ENCODE peak calls at places on chromosome 21, in ten cellular contexts. P is RPMI7951; Z is iris pigment epithelial cell; K is stimulated activated CD4-positive, alpha-beta T cell treated with anti-CD3 and anti-CD28 coated beads, Interleukin-2, amount 100 ng/mL, for 24 hours; J is heart right ventricle; H is stomach; M is activated T-cell treated with anti-CD3 and anti-CD28 coated beads, Interleukin-2, amount 50 U/mL, for 72 hours; A is transverse colon; S is activated CD8-positive, alpha-beta memory T cell treated with anti-CD3 and anti-CD28 coated beads, Interleukin-2, amount 50 U/mL, for 4 hours; N is NCI-H1436. Y is an unnamed sample.

GRCh38 chr21:17834639-17835354 is 15.6 kb upstream of the C21orf91 start:
- DNase-seq in P (no peak), Z (no peak), K (no peak), J (no peak), H (no peak), M (no peak), A (no peak), S (no peak), N (no peak), Y (no peak)

GRCh38 chr21:29501451-29501850 is 202.7 kb downstream of the BACH1 start:
- DNase-seq in P (no peak), Z (peak; percentile 70), K (no peak), J (no peak), H (no peak), M (no peak), A (no peak), S (no peak), N (no peak), Y (peak; percentile 15)

GRCh38 chr21:38244885-38245869 is 11.6 kb upstream of the KCNJ15 start:
- DNase-seq in P (peak; percentile 100), Z (peak; percentile 98), K (peak; percentile 67), J (no peak), H (no peak), M (peak; percentile 67), A (no peak), S (peak; percentile 39), N (no peak), Y (peak; percentile 57)

GRCh38 chr21:35648512-35648911 is 411.8 kb downstream of the SETD4 start:
- DNase-seq in P (peak; percentile 24), Z (no peak), K (no peak), J (no peak), H (peak; percentile 74), M (no peak), A (no peak), S (no peak), N (no peak), Y (no peak)

GRCh38 chr21:41396452-41397107 is 29.5 kb upstream of the MX1 start:
- DNase-seq in P (peak; percentile 22), Z (no peak), K (no peak), J (no peak), H (peak; percentile 58), M (no peak), A (peak; percentile 45), S (no peak), N (no peak), Y (no peak)

GRCh38 chr21:19540287-19540686 is 1136.7 kb upstream of the TMPRSS15 start:
- DNase-seq in P (no peak), Z (no peak), K (no peak), J (no peak), H (no peak), M (no peak), A (no peak), S (no peak), N (no peak), Y (no peak)

GRCh38 chr21:46210378-46211136 is 18.0 kb downstream of the LSS start:
- DNase-seq in P (no peak), Z (no peak), K (no peak), J (no peak), H (no peak), M (no peak), A (no peak), S (no peak), N (no peak), Y (no peak)

GRCh38 chr21:42141643-42142042 is 70.5 kb downstream of the UMODL1 start:
- DNase-seq in P (no peak), Z (no peak), K (no peak), J (no peak), H (no peak), M (no peak), A (no peak), S (no peak), N (no peak), Y (no peak)

GRCh38 chr21:33848252-33848953 is 67.2 kb downstream of the ATP5PO start:
- DNase-seq in P (peak; percentile 38), Z (no peak), K (no peak), J (no peak), H (no peak), M (no peak), A (peak; percentile 22), S (no peak), N (peak; percentile 79), Y (no peak)

GRCh38 chr21:45489480-45489982 is 52.7 kb downstream of the SLC19A1 start:
- DNase-seq in P (no peak), Z (no peak), K (no peak), J (no peak), H (no peak), M (no peak), A (no peak), S (no peak), N (no peak), Y (no peak)

GRCh38 chr21:14602418-14602987 is 56.4 kb upstream of the SAMSN1 start:
- DNase-seq in P (no peak), Z (peak; percentile 10), K (no peak), J (no peak), H (no peak), M (no peak), A (no peak), S (no peak), N (no peak), Y (no peak)

GRCh38 chr21:46515109-46515508 is 56.4 kb downstream of the DIP2A start:
- DNase-seq in P (no peak), Z (peak; percentile 60), K (no peak), J (peak; percentile 42), H (peak; percentile 82), M (no peak), A (peak; percentile 16), S (no peak), N (no peak), Y (no peak)

GRCh38 chr21:15121097-15121654 is 56.4 kb upstream of the NRIP1 start:
- DNase-seq in P (no peak), Z (no peak), K (no peak), J (no peak), H (no peak), M (no peak), A (no peak), S (no peak), N (no peak), Y (no peak)

GRCh38 chr21:16713331-16714114 is 799.3 kb upstream of the CXADR start:
- DNase-seq in P (no peak), Z (peak; percentile 19), K (no peak), J (no peak), H (no peak), M (no peak), A (no peak), S (no peak), N (no peak), Y (no peak)

GRCh38 chr21:35274923-35275322 is 225.8 kb upstream of the RUNX1 start:
- DNase-seq in P (no peak), Z (no peak), K (no peak), J (no peak), H (no peak), M (no peak), A (no peak), S (no peak), N (no peak), Y (no peak)

GRCh38 chr21:41601573-41602371 is 93.8 kb upstream of the TMPRSS2 start:
- DNase-seq in P (peak; percentile 79), Z (peak; percentile 3), K (no peak), J (no peak), H (peak; percentile 33), M (no peak), A (no peak), S (no peak), N (no peak), Y (no peak)

GRCh38 chr21:42277593-42277992 is 37.6 kb downstream of the TFF3 start:
- DNase-seq in P (no peak), Z (no peak), K (no peak), J (no peak), H (no peak), M (no peak), A (no peak), S (no peak), N (no peak), Y (no peak)

GRCh38 chr21:31509108-31510017 is 150.1 kb upstream of the SOD1 start:
- DNase-seq in P (peak; percentile 44), Z (peak; percentile 71), K (peak; percentile 88), J (no peak), H (no peak), M (peak; percentile 89), A (peak; percentile 29), S (peak; percentile 80), N (peak; percentile 23), Y (no peak)

GRCh38 chr21:16942703-16943102 is 570.1 kb upstream of the CXADR start:
- DNase-seq in P (no peak), Z (peak; percentile 27), K (no peak), J (no peak), H (no peak), M (no peak), A (no peak), S (no peak), N (no peak), Y (no peak)

GRCh38 chr21:32448803-32449594 is 36.5 kb downstream of the EVA1C start:
- DNase-seq in P (peak; percentile 55), Z (no peak), K (no peak), J (no peak), H (no peak), M (no peak), A (no peak), S (no peak), N (no peak), Y (no peak)

GRCh38 chr21:36424592-36424991 is 39.4 kb downstream of the CHAF1B start:
- DNase-seq in P (no peak), Z (no peak), K (no peak), J (no peak), H (no peak), M (no peak), A (no peak), S (no peak), N (no peak), Y (no peak)

GRCh38 chr21:29287383-29287782 is 11.3 kb upstream of the BACH1 start:
- DNase-seq in P (no peak), Z (peak; percentile 81), K (no peak), J (no peak), H (no peak), M (no peak), A (no peak), S (no peak), N (no peak), Y (no peak)